ENCODE peak calls at places on chromosomes 6 and 20, in four cellular contexts. X is HCT116, K is ascending aorta, D is WERI-Rb-1. F is an unnamed sample.

GRCh38 chr6:111843347-111844147 is 29.7 kb downstream of the FYN start:
- DNase-seq in D (no peak), X (no peak), K (no peak), F (no peak)

GRCh38 chr6:139436521-139437348 is 62.3 kb upstream of the CITED2 start:
- DNase-seq in K (no peak), D (no peak), X (no peak), F (no peak)

GRCh38 chr6:15499125-15499524 is 163.7 kb downstream of the DTNBP1 start:
- DNase-seq in K (no peak), X (no peak), D (no peak), F (no peak)

GRCh38 chr6:35491558-35492541 is 5.0 kb downstream of the TEAD3 start:
- DNase-seq in K (no peak), D (no peak), X (no peak), F (no peak)

GRCh38 chr6:55174211-55175013 is at the start of gene HCRTR2:
- DNase-seq in K (no peak), X (no peak), D (no peak), F (no peak)

GRCh38 chr6:107459283-107460073 is at the start of gene PDSS2:
- DNase-seq in K (peak; percentile 98), D (peak; percentile 99), X (peak; percentile 91), F (peak; percentile 93)

GRCh38 chr6:156068870-156069269 is 613.2 kb upstream of the NOX3 start:
- DNase-seq in X (no peak), K (no peak), D (no peak), F (no peak)

GRCh38 chr20:44079968-44080560 is 106.9 kb downstream of the JPH2 start:
- DNase-seq in D (no peak), X (no peak), K (no peak), F (no peak)

GRCh38 chr6:161949531-161949930 is 675.7 kb upstream of the AGPAT4 start:
- DNase-seq in D (no peak), K (no peak), X (no peak), F (no peak)

GRCh38 chr20:13723015-13723414 is 61.7 kb downstream of the ESF1 start:
- DNase-seq in X (no peak), K (no peak), D (peak; percentile 59), F (no peak)

GRCh38 chr20:31674895-31675827 is 37.4 kb downstream of the COX4I2 start:
- DNase-seq in D (no peak), K (peak; percentile 62), X (no peak), F (peak; percentile 50)

GRCh38 chr6:158149641-158150040 is 18.4 kb downstream of the SERAC1 start:
- DNase-seq in D (no peak), K (no peak), X (no peak), F (no peak)

GRCh38 chr6:7276199-7276524 is 36.8 kb downstream of the SSR1 start:
- DNase-seq in D (no peak), K (no peak), X (no peak), F (no peak)
- TF ChIP-seq CTCF in D (no peak), K (no peak), X (no peak), F (peak; percentile 36)

DNA sequence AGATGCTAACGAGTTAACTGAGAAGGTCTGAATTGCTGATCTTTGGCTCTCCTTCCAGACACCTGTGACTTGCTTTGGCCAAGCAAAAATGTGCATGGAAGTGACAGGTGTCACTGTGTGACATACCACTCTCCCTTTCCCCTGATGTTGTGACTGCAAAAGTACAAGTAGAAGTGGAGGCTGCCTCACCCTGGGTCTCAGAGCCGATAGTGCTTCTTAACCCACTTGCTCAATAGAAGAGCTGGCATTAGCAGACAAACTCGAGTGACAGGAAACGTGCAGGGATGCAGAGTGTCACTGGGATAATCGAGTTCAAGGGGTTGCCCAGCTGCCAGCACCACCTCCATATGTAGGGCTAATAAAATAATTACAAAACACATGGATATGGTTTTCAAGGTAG is 16.4 kb upstream of the SPO11 start:
- DNase-seq in D (no peak), K (no peak), X (no peak), F (no peak)
- H3K27me3 ChIP-seq in D (peaks cover 49% of the 10 kb centered on the region), K (no peaks in the 10 kb centered on the region), X (peaks cover 24% of the 10 kb centered on the region), F (peaks cover 9% of the 10 kb centered on the region)

GRCh38 chr20:20691477-20691863 is 21.0 kb downstream of the RALGAPA2 start:
- DNase-seq in X (no peak), D (no peak), K (no peak), F (no peak)

GRCh38 chr20:20692587-20692986 is 19.9 kb downstream of the RALGAPA2 start:
- DNase-seq in X (no peak), D (no peak), K (no peak), F (no peak)

GRCh38 chr20:20687319-20687718 is 25.1 kb downstream of the RALGAPA2 start:
- DNase-seq in D (no peak), K (no peak), X (no peak), F (no peak)

GRCh38 chr20:20694591-20694990 is 17.9 kb downstream of the RALGAPA2 start:
- DNase-seq in K (no peak), X (no peak), D (no peak), F (no peak)

GRCh38 chr20:20690676-20691476 is 21.6 kb downstream of the RALGAPA2 start:
- DNase-seq in X (no peak), K (no peak), D (no peak), F (no peak)
- TF ChIP-seq CTCF in X (no peak), K (no peak), D (no peak), F (no peak)

GRCh38 chr6:88163576-88163975 is 2.6 kb downstream of the CNR1 start:
- DNase-seq in D (no peak), K (no peak), X (no peak), F (no peak)
- H3K27me3 ChIP-seq in D (peaks cover 9% of the 10 kb centered on the region), K (peaks cover 17% of the 10 kb centered on the region), X (peaks cover 25% of the 10 kb centered on the region), F (peaks cover 58% of the 10 kb centered on the region)

GRCh38 chr6:148749678-148750077 is 2.8 kb downstream of the UST start:
- DNase-seq in X (no peak), D (no peak), K (no peak), F (no peak)

GRCh38 chr6:148745926-148746325 is 904 bp upstream of the UST start:
- DNase-seq in X (no peak), D (no peak), K (no peak), F (no peak)

GRCh38 chr6:148747145-148747492 is 289 bp downstream of the UST start:
- DNase-seq in K (no peak), X (no peak), D (no peak), F (no peak)

GRCh38 chr6:148746363-148747144 is at the start of gene UST:
- DNase-seq in K (peak; percentile 60), D (peak; percentile 46), X (peak; percentile 64), F (peak; percentile 55)

DNA sequence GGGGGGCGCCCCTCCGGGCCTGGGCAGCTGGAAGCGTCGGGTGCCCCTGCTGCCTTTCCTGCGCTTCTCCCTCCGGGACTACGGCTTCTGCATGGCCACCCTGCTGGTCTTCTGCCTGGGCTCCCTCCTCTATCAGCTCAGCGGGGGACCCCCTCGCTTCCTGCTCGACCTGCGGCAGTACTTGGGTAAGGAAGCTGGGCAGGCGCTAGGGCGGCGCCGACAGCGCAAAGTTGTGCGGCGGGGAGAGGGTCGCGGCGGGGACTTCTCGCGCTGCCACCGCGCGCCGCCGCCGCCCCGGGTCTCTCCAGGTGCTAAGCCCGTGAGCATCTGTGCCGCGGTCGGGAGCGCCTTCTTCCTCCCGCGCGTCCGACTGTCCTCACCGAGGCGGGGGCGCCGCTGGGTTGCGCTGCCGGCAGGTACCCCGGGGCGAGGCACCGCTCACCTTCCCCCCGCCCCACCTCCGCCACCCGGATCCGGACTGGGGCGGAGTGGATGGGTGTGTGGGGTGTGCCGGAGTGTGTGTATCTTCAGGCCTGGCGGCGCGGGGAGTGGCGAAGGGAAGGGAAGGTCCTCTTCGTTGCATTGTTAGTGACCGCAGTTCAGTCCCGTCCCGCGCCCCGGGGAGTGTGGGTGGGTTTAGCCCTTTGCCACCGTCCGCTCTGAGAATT is 797 bp downstream of the UST start:
- DNase-seq in K (no peak), D (peak; percentile 35), X (no peak), F (peak; percentile 65)
- TF ChIP-seq CTCF in K (no peak), D (no peak), X (peak; percentile 1), F (no peak)

DNA sequence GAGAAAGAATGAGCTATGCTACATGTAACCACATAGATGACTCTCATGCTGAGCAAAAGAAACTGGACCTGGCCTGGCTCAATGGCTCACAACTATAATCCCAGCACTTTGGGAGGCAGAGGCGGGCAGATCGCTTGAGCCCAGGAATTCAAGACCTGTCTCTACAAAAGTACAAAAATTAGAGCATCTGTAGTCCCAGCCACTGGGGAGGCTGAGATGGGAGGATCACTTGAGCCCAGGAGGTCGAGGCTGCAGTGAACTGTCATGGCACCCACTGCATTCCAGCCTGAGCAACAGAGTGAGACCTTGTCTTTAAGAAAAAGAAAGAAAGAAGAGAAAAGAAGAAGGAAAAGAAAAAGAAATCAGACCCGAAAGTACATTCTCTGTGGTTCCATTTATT is 41.7 kb downstream of the NCR2 start:
- DNase-seq in K (no peak), D (no peak), X (no peak), F (no peak)
- H3K27me3 ChIP-seq in K (peaks cover 25% of the 10 kb centered on the region), D (peaks cover 56% of the 10 kb centered on the region), X (peaks cover 3% of the 10 kb centered on the region), F (peaks cover 67% of the 10 kb centered on the region)

GRCh38 chr6:160767647-160768019 is 65.6 kb downstream of the PLG start:
- DNase-seq in X (no peak), D (no peak), K (no peak), F (no peak)

GRCh38 chr6:160765412-160765811 is 63.4 kb downstream of the PLG start:
- DNase-seq in K (no peak), D (no peak), X (no peak), F (no peak)

GRCh38 chr6:160766657-160767018 is 64.6 kb downstream of the PLG start:
- DNase-seq in X (no peak), D (no peak), K (no peak), F (no peak)

GRCh38 chr6:160768101-160768500 is 66.1 kb downstream of the PLG start:
- DNase-seq in D (no peak), K (no peak), X (no peak), F (no peak)

DNA sequence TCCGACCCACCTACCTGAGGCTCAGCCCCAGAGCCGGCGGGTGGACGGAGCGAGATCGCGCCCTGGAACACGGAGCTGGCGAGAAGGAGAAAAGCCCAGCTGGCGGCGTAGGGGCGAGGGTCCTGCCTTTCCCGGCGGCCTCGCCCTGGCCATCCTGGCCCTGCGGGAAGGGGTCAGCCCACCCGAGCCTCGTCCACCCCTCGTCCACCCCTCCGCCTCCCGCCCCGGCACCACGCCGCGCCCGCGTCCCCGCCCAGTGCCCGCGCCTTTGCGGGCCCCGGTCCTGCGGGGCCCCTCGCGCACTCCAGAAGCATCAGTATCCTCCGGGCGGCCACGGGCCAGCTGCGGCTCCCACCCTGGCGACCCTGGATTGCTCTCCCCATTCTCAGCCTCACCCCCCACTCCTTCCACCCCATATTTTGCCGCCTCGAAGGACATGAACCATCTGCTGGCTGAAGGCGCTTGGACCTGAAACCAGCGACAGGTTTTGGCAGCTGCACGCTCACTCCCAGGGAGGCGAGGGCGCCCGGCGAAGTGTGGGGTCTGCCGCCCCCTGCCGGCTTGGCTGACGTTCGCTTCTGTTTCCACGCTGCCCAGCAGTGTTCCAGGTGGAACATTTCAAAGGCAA is 65.1 kb downstream of the PLG start:
- DNase-seq in X (no peak), K (no peak), D (peak; percentile 76), F (peak; percentile 21)
- TF ChIP-seq CTCF in X (no peak), K (peak; percentile 57), D (peak; percentile 90), F (peak; percentile 37)

GRCh38 chr6:125747589-125748533 is 1.6 kb upstream of the HEY2 start:
- DNase-seq in K (no peak), X (no peak), D (peak; percentile 43), F (no peak)
- H3K27me3 ChIP-seq in K (no peaks in the 10 kb centered on the region), X (peaks cover 63% of the 10 kb centered on the region), D (peaks cover 21% of the 10 kb centered on the region), F (peaks cover 61% of the 10 kb centered on the region)

GRCh38 chr6:5398530-5398929 is 137.2 kb downstream of the FARS2 start:
- DNase-seq in K (no peak), D (no peak), X (peak; percentile 43), F (no peak)
- TF ChIP-seq CTCF in K (peak; percentile 12), D (peak; percentile 34), X (peak; percentile 49), F (peak; percentile 76)

GRCh38 chr20:25081065-25081729 is 744 bp downstream of the VSX1 start:
- DNase-seq in K (no peak), X (no peak), D (peak; percentile 36), F (no peak)
- H3K27me3 ChIP-seq in K (peaks cover 40% of the 10 kb centered on the region), X (peaks cover 17% of the 10 kb centered on the region), D (peaks cover 43% of the 10 kb centered on the region), F (peaks cover 88% of the 10 kb centered on the region)

F was measured in CD4-positive, alpha-beta T cell.